ENCODE peak calls at places on chromosomes 13 and 19, in eight cellular contexts. D, I, Y, P, F, G, V and Q are unnamed samples.

GRCh38 chr13:24506698-24507335 is 5.8 kb downstream of the PARP4 start:
- DNase-seq in G (no peak), I (no peak), D (no peak), P (no peak), Y (no peak), V (no peak), F (no peak), Q (no peak)

GRCh38 chr19:46704379-46705076 is 12.4 kb downstream of the PRKD2 start:
- DNase-seq in Y (peak), F (no peak), P (peak), I (peak), D (peak), V (no peak), G (peak), Q (peak)

GRCh38 chr19:32017341-32017948 is 328.0 kb upstream of the ZNF507 start:
- DNase-seq in G (no peak), Y (no peak), V (no peak), I (no peak), P (no peak), D (no peak), F (peak), Q (no peak)

GRCh38 chr13:112716841-112717520 is 27.1 kb downstream of the ATP11A start:
- DNase-seq in G (no peak), V (no peak), I (no peak), D (no peak), F (no peak), P (no peak), Y (no peak), Q (no peak)

GRCh38 chr13:51731759-51732158 is 72.2 kb downstream of the DHRS12 start:
- DNase-seq in G (no peak), I (no peak), D (no peak), P (no peak), V (no peak), F (no peak), Y (no peak), Q (peak)

GRCh38 chr13:32278456-32278855 is 36.7 kb downstream of the ZAR1L start:
- DNase-seq in I (no peak), Y (peak), D (no peak), P (no peak), F (peak), V (no peak), G (no peak), Q (no peak)

GRCh38 chr19:19120308-19121156 is 17.7 kb downstream of the TMEM161A start:
- DNase-seq in V (no peak), Y (peak), F (peak), I (no peak), P (peak), G (no peak), D (no peak), Q (peak)

GRCh38 chr13:110006304-110006703 is 219.9 kb upstream of the IRS2 start:
- DNase-seq in I (peak), D (no peak), G (no peak), P (peak), F (peak), V (no peak), Y (no peak), Q (no peak)

GRCh38 chr19:52691737-52692136 is 43.1 kb downstream of the ZNF611 start:
- DNase-seq in D (no peak), I (no peak), F (no peak), Y (peak), P (no peak), G (no peak), V (no peak), Q (no peak)

GRCh38 chr13:99859178-99860177 is 112.1 kb downstream of the ZIC5 start:
- DNase-seq in Y (peak), V (no peak), F (no peak), P (no peak), I (peak), G (no peak), D (no peak), Q (no peak)

GRCh38 chr13:63680704-63681103 is 2265.1 kb upstream of the PCDH20 start:
- DNase-seq in D (no peak), Y (no peak), P (no peak), V (no peak), G (no peak), I (no peak), F (no peak), Q (no peak)

GRCh38 chr19:48292798-48293197 is 22.9 kb downstream of the ZNF114 start:
- DNase-seq in I (no peak), P (no peak), D (no peak), V (no peak), G (no peak), F (peak), Y (no peak), Q (peak)

GRCh38 chr13:40580566-40581276 is 85.7 kb downstream of the FOXO1 start:
- DNase-seq in F (no peak), G (no peak), I (no peak), P (peak), V (no peak), Y (no peak), D (no peak), Q (no peak)

GRCh38 chr19:45455707-45456499 is 11.9 kb upstream of the FOSB start:
- DNase-seq in Y (peak), I (peak), G (peak), D (peak), F (peak), P (peak), V (no peak), Q (peak)

GRCh38 chr13:55029280-55029679 is 2000.7 kb downstream of the OLFM4 start:
- DNase-seq in F (no peak), I (no peak), D (no peak), G (no peak), P (no peak), V (no peak), Y (no peak), Q (no peak)

GRCh38 chr13:113404366-113404722 is 40.4 kb upstream of the GRTP1 start:
- DNase-seq in Y (no peak), P (no peak), V (no peak), F (no peak), D (no peak), I (no peak), G (no peak), Q (no peak)